ENCODE peak calls at places on chromosome 5, in nine cellular contexts. I, N, A, M, P, T, W, X and S are unnamed samples.

GRCh38 chr5:131521252-131521651 is 113.8 kb downstream of the RAPGEF6 start:
- DNase-seq in I (no peak), N (no peak), A (no peak), M (no peak), P (no peak), T (no peak), W (no peak), X (no peak), S (no peak)

GRCh38 chr5:135238622-135239460 is 160.2 kb downstream of the MACROH2A1 start:
- DNase-seq in I (no peak), N (no peak), A (peak; percentile 60), M (peak; percentile 12), P (no peak), T (peak; percentile 52), W (peak; percentile 20), X (no peak), S (no peak)

GRCh38 chr5:107808671-107809137 is 138.0 kb upstream of the EFNA5 start:
- DNase-seq in I (no peak), N (no peak), A (no peak), M (no peak), P (no peak), T (peak; percentile 98), W (no peak), X (no peak), S (no peak)

GRCh38 chr5:176817369-176817841 is 7.0 kb downstream of the UNC5A start:
- DNase-seq in I (no peak), N (no peak), A (no peak), M (no peak), P (no peak), T (peak; percentile 83), W (no peak), X (no peak), S (no peak)

GRCh38 chr5:88792144-88792840 is 90.7 kb downstream of the MEF2C start:
- DNase-seq in I (no peak), N (no peak), A (no peak), M (no peak), P (no peak), T (no peak), W (no peak), X (no peak), S (no peak)

GRCh38 chr5:19630875-19631274 is 357.1 kb downstream of the CDH18 start:
- DNase-seq in I (no peak), N (no peak), A (no peak), M (no peak), P (no peak), T (no peak), W (no peak), X (no peak), S (no peak)

GRCh38 chr5:115806986-115807653 is 9.3 kb downstream of the CDO1 start:
- DNase-seq in I (no peak), N (no peak), A (no peak), M (no peak), P (no peak), T (no peak), W (no peak), X (no peak), S (no peak)

GRCh38 chr5:138874771-138875628 is at the start of gene LRRTM2:
- DNase-seq in I (no peak), N (no peak), A (no peak), M (no peak), P (no peak), T (no peak), W (no peak), X (no peak), S (no peak)

GRCh38 chr5:33588654-33589372 is 148.0 kb downstream of the TARS1 start:
- DNase-seq in I (no peak), N (no peak), A (no peak), M (no peak), P (peak; percentile 27), T (peak; percentile 92), W (peak; percentile 37), X (no peak), S (peak; percentile 21)

DNA sequence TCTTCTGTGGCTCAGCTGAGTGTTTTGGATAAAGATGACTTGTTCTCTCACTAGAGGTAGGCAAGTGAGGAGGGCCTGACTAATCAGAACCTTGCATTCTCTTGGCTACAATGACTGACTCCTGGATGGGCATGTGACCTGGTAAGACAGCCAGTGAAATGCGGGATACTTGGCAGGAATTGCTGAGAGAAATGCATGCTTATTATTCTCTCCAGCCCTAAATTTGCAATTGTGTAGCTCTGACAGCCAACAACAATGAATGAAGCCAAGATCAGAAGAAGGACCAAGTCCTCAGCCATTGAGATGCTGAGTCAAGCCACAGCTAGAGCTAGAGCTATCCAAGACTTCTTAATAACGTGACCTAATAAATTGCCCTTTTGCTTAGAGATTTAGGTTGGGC is 490.6 kb upstream of the ZNF608 start:
- DNase-seq in I (no peak), N (no peak), A (no peak), M (no peak), P (no peak), T (peak; percentile 36), W (no peak), X (no peak), S (no peak)
- H3K9me3 ChIP-seq in I (no peaks in the 10 kb centered on the region), N (no peaks in the 10 kb centered on the region), A (no peaks in the 10 kb centered on the region), M (no peaks in the 10 kb centered on the region), P (no peaks in the 10 kb centered on the region), T (no peaks in the 10 kb centered on the region), W (no peaks in the 10 kb centered on the region), X (no peaks in the 10 kb centered on the region), S (no peaks in the 10 kb centered on the region)

GRCh38 chr5:40828690-40829661 is 6.0 kb downstream of the RPL37 start:
- DNase-seq in I (no peak), N (no peak), A (no peak), M (no peak), P (no peak), T (no peak), W (no peak), X (no peak), S (no peak)
- TF ChIP-seq CTCF in I (no peak), N (no peak), A (no peak), M (no peak), P (no peak), T (no peak), W (no peak), X (no peak), S (no peak)

DNA sequence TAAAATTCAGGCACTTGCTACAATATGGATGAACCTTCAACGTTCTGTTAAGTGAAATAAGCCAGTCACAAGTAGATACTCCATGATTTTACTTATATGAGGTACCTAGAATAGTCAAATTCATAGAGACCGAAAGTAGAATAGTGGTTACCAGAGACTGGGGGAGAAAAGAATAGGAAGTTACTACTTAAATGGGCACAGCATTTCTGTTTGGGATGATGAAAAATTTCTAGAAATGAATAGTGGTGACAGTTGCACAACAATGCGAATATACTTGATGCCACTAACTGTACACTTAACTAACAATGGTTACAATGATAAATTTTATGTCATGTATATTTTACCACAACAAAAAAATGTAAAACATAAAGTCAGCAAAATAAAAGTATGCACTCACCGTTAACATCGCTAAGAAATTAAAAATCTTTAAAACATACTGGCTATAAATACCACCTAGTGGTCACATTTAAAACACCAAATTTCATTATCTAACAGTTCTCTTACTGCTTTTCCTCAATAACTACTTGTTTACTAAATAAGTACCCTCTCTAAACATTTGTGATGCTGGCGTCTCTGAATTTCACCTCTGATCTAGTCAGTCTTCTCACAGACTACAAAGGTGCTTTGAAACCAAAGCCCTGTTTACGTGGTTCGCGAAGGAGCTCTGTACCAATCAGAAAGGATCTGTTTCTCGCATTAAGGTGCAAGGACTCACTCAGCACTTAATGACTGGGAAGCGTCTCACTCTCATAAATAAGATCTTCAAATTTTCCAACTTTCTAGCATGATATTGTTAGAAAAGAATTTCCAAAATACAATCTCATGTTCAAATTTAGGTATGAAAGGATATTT is 22.7 kb downstream of the KIF3A start:
- DNase-seq in I (no peak), N (no peak), A (no peak), M (no peak), P (peak; percentile 12), T (no peak), W (no peak), X (no peak), S (no peak)
- H3K27ac ChIP-seq in I (no peak overlapping the region), N (no peak overlapping the region), A (no peak overlapping the region), M (no peak overlapping the region), P (no peak overlapping the region), T (no peak overlapping the region), W (no peak overlapping the region), X (no peak overlapping the region), S (no peak overlapping the region)

GRCh38 chr5:141319202-141319601 is 1.4 kb downstream of the TAF7 start:
- DNase-seq in I (no peak), N (no peak), A (no peak), M (no peak), P (no peak), T (no peak), W (no peak), X (no peak), S (no peak)

GRCh38 chr5:141319699-141320098 is 885 bp downstream of the TAF7 start:
- DNase-seq in I (no peak), N (no peak), A (no peak), M (no peak), P (no peak), T (no peak), W (no peak), X (no peak), S (no peak)

GRCh38 chr5:141313711-141314110 is 6.9 kb downstream of the TAF7 start:
- DNase-seq in I (no peak), N (no peak), A (no peak), M (no peak), P (no peak), T (no peak), W (no peak), X (no peak), S (no peak)
- H3K9me3 ChIP-seq in I (peaks cover 5% of the 10 kb centered on the region), N (no peaks in the 10 kb centered on the region), A (peaks cover 53% of the 10 kb centered on the region), M (peaks cover 6% of the 10 kb centered on the region), P (peaks cover 37% of the 10 kb centered on the region), T (peaks cover 59% of the 10 kb centered on the region), W (peaks cover 60% of the 10 kb centered on the region), X (peaks cover 100% of the 10 kb centered on the region), S (peaks cover 8% of the 10 kb centered on the region)

GRCh38 chr5:73783823-73784222 is 157.8 kb downstream of the ARHGEF28 start:
- DNase-seq in I (no peak), N (no peak), A (no peak), M (no peak), P (peak; percentile 2), T (no peak), W (no peak), X (no peak), S (no peak)
- TF ChIP-seq CTCF in I (no peak), N (no peak), A (no peak), M (no peak), P (peak; percentile 52), T (no peak), W (no peak), X (peak; percentile 52), S (peak; percentile 39)

GRCh38 chr5:16740476-16740875 is 123.7 kb upstream of the RETREG1 start:
- DNase-seq in I (no peak), N (no peak), A (no peak), M (no peak), P (no peak), T (peak; percentile 66), W (no peak), X (no peak), S (no peak)
- H3K27ac ChIP-seq in I (no peak overlapping the region), N (no peak overlapping the region), A (no peak overlapping the region), M (no peak overlapping the region), P (no peak overlapping the region), T (peak overlapping the region; percentile 91), W (no peak overlapping the region), X (no peak overlapping the region), S (no peak overlapping the region)

GRCh38 chr5:159301351-159301911 is 28.9 kb downstream of the IL12B start:
- DNase-seq in I (no peak), N (no peak), A (no peak), M (no peak), P (no peak), T (no peak), W (no peak), X (no peak), S (no peak)
- H3K9me3 ChIP-seq in I (no peaks in the 10 kb centered on the region), N (no peaks in the 10 kb centered on the region), A (peaks cover 13% of the 10 kb centered on the region), M (no peaks in the 10 kb centered on the region), P (peaks cover 12% of the 10 kb centered on the region), T (peaks cover 27% of the 10 kb centered on the region), W (no peaks in the 10 kb centered on the region), X (peaks cover 39% of the 10 kb centered on the region), S (no peaks in the 10 kb centered on the region)

GRCh38 chr5:180869587-180869986 is 8.5 kb upstream of the ZFP62 start:
- DNase-seq in I (no peak), N (peak; percentile 88), A (peak; percentile 82), M (no peak), P (no peak), T (no peak), W (no peak), X (no peak), S (no peak)
- TF ChIP-seq CTCF in I (no peak), N (no peak), A (no peak), M (no peak), P (no peak), T (no peak), W (no peak), X (no peak), S (no peak)